ENCODE peak calls at places on chromosome 4, in six cellular contexts. P is Ammon's horn; Y is stomach; J is MCF 10A; A is activated T-helper 1 cell treated with anti-CD3 and anti-CD28 coated beads, Interleukin-2, amount 50 U/mL, for 16 hours; D is WTC11. U is an unnamed sample.
A peak's percentile ranks its signal among the peaks of the same experiment; 100 is the strongest.

GRCh38 chr4:169774466-169775445 is 17.0 kb upstream of the HPF1 start:
- DNase-seq in P (no peak), Y (no peak), J (no peak), A (peak; percentile 11), D (peak; percentile 71), U (peak; percentile 24)

GRCh38 chr4:14810121-14810520 is 192.2 kb upstream of the CPEB2 start:
- DNase-seq in P (no peak), Y (no peak), J (no peak), A (no peak), D (no peak), U (no peak)

GRCh38 chr4:182192511-182193181 is 50.6 kb upstream of the TENM3 start:
- DNase-seq in P (no peak), Y (no peak), J (peak; percentile 48), A (no peak), D (no peak), U (no peak)

GRCh38 chr4:73193659-73194058 is 64.9 kb downstream of the ANKRD17 start:
- DNase-seq in P (no peak), Y (no peak), J (peak; percentile 11), A (no peak), D (no peak), U (no peak)

GRCh38 chr4:26701786-26702227 is 117.9 kb downstream of the TBC1D19 start:
- DNase-seq in P (no peak), Y (no peak), J (no peak), A (no peak), D (no peak), U (no peak)

GRCh38 chr4:168408620-168409019 is 71.7 kb downstream of the DDX60L start:
- DNase-seq in P (peak; percentile 9), Y (no peak), J (peak; percentile 86), A (no peak), D (no peak), U (no peak)

GRCh38 chr4:40976343-40976742 is 226.6 kb downstream of the NSUN7 start:
- DNase-seq in P (peak; percentile 47), Y (peak; percentile 43), J (peak; percentile 77), A (no peak), D (peak; percentile 26), U (no peak)

GRCh38 chr4:184316821-184317220 is 99.1 kb upstream of the ENPP6 start:
- DNase-seq in P (no peak), Y (no peak), J (no peak), A (no peak), D (no peak), U (no peak)

GRCh38 chr4:8592366-8593267 is at the start of gene CPZ:
- DNase-seq in P (no peak), Y (no peak), J (no peak), A (no peak), D (peak; percentile 76), U (no peak)

GRCh38 chr4:140049024-140049923 is 104.7 kb downstream of the MAML3 start:
- DNase-seq in P (peak; percentile 84), Y (peak; percentile 49), J (peak; percentile 27), A (no peak), D (peak; percentile 55), U (peak; percentile 45)

GRCh38 chr4:81723927-81724587 is 252.3 kb upstream of the RASGEF1B start:
- DNase-seq in P (peak; percentile 19), Y (peak; percentile 64), J (peak; percentile 55), A (no peak), D (no peak), U (no peak)

GRCh38 chr4:47222276-47222675 is 190.9 kb downstream of the GABRB1 start:
- DNase-seq in P (no peak), Y (no peak), J (peak; percentile 8), A (no peak), D (no peak), U (no peak)

GRCh38 chr4:154503598-154503997 is 12.0 kb upstream of the DCHS2 start:
- DNase-seq in P (no peak), Y (no peak), J (peak; percentile 53), A (no peak), D (no peak), U (no peak)

GRCh38 chr4:177041356-177041755 is 248.6 kb upstream of the VEGFC start:
- DNase-seq in P (no peak), Y (no peak), J (no peak), A (no peak), D (no peak), U (no peak)

GRCh38 chr4:152644130-152644529 is 35.7 kb downstream of the TMEM154 start:
- DNase-seq in P (no peak), Y (no peak), J (no peak), A (no peak), D (no peak), U (no peak)

GRCh38 chr4:84484274-84484673 is 14.8 kb downstream of the NKX6-1 start:
- DNase-seq in P (no peak), Y (no peak), J (no peak), A (no peak), D (peak; percentile 23), U (no peak)

GRCh38 chr4:1244081-1244977 is 4.6 kb downstream of the CTBP1 start:
- DNase-seq in P (peak; percentile 22), Y (no peak), J (no peak), A (no peak), D (no peak), U (no peak)

GRCh38 chr4:83616252-83616651 is 80.3 kb downstream of the GPAT3 start:
- DNase-seq in P (no peak), Y (no peak), J (no peak), A (no peak), D (no peak), U (no peak)

GRCh38 chr4:94833394-94833793 is 75.6 kb downstream of the BMPR1B start:
- DNase-seq in P (no peak), Y (no peak), J (no peak), A (no peak), D (no peak), U (no peak)

GRCh38 chr4:177263818-177264217 is 45.9 kb upstream of the NEIL3 start:
- DNase-seq in P (no peak), Y (no peak), J (no peak), A (no peak), D (no peak), U (no peak)

GRCh38 chr4:35166437-35166836 is 1077.9 kb downstream of the ARAP2 start:
- DNase-seq in P (no peak), Y (no peak), J (peak; percentile 83), A (no peak), D (no peak), U (no peak)

U was measured in activated naive CD8-positive, alpha-beta T cell treated with anti-CD3 and anti-CD28 coated beads, Interleukin-2, amount 50 U/mL, for 24 hours.